ENCODE peak calls at places on chromosomes 4 and X, in four cellular contexts. H is H1, G is K562, B is HepG2. D is an unnamed sample.

GRCh38 chr4:123616970-123617392 is 220.4 kb downstream of the SPRY1 start:
- DNase-seq in H (no peak), G (no peak), B (no peak), D (peak)

GRCh38 chrX:1435241-1435900 is 17.3 kb downstream of the ASMTL start:
- DNase-seq in H (no peak), G (no peak), B (no peak), D (no peak)

GRCh38 chrX:88136328-88136727 is 610.7 kb upstream of the CPXCR1 start:
- DNase-seq in H (no peak), G (no peak), B (peak), D (no peak)

GRCh38 chrX:42973321-42973720 is 195.4 kb upstream of the PPP1R2C start:
- DNase-seq in H (no peak), G (no peak), B (no peak), D (no peak)

GRCh38 chr4:83828601-83829000 is 292.7 kb downstream of the GPAT3 start:
- DNase-seq in H (no peak), G (no peak), B (no peak), D (no peak)

GRCh38 chrX:42399632-42400024 is 378.3 kb downstream of the PPP1R2C start:
- DNase-seq in H (no peak), G (no peak), B (no peak), D (no peak)

GRCh38 chrX:43822015-43822414 is 60.2 kb downstream of the MAOB start:
- DNase-seq in H (no peak), G (no peak), B (no peak), D (no peak)

GRCh38 chrX:3815896-3816664 is 102.6 kb upstream of the PRKX start:
- DNase-seq in H (peak), G (peak), B (peak), D (peak)

GRCh38 chr4:78704317-78704716 is 71.8 kb upstream of the BMP2K start:
- DNase-seq in H (no peak), G (no peak), B (no peak), D (no peak)

GRCh38 chr4:42280327-42281095 is 116.8 kb upstream of the SHISA3 start:
- DNase-seq in H (no peak), G (peak), B (no peak), D (peak)

GRCh38 chr4:2066571-2067445 is 7.7 kb downstream of the NAT8L start:
- DNase-seq in H (no peak), G (no peak), B (no peak), D (no peak)

GRCh38 chr4:185560316-185560715 is 25.0 kb upstream of the PDLIM3 start:
- DNase-seq in H (no peak), G (no peak), B (no peak), D (no peak)

GRCh38 chr4:69957209-69957608 is 8.3 kb downstream of the CSN2 start:
- DNase-seq in H (no peak), G (no peak), B (no peak), D (no peak)

GRCh38 chrX:44927398-44927797 is 54.4 kb downstream of the KDM6A start:
- DNase-seq in H (no peak), G (no peak), B (peak), D (no peak)

GRCh38 chrX:20712811-20713210 is 446.1 kb upstream of the RPS6KA3 start:
- DNase-seq in H (no peak), G (no peak), B (no peak), D (no peak)

DNA sequence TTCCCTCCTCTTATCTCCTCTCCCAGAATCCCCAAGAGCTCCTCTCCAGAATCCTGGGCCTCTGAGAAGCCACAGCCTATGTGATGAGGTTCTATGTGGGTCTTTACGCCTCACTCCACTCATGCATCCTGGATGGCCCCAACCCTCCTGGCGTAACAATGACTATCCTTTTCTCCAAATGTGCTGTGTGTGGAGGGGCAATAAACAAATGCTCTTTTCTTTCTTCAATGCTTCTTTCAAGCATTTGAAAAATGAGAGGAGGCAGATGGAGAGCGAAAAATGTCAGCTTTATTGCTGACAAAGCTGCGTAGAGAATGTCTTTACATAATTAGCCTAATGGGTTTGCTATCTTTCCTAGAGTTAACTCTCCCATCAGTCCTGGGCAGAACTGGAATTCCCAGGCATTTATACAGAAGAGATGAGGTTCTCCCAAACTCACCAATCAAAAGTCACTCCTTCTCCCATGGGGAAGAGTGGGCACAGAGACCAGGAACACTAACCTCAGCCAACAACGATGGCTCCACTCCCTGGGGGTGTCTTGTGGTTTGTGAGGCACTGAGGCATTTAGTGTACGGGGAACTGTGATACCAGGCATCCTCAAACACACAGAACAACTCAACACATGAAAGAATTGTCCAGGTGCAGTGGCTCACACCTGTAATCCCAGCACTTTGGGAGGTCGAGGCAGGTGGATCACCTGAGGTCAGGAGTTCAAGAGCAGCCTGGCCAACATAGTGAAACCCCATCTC is 118.9 kb upstream of the SLC34A2 start:
- DNase-seq in H (no peak), G (no peak), B (no peak), D (no peak)
- TF ChIP-seq JUN in H (no peak), G (no peak), B (no peak), D (no peak)

GRCh38 chr4:17152941-17153340 is 254.5 kb upstream of the LDB2 start:
- DNase-seq in H (no peak), G (no peak), B (no peak), D (no peak)

GRCh38 chr4:17153572-17153971 is 255.1 kb upstream of the LDB2 start:
- DNase-seq in H (no peak), G (no peak), B (no peak), D (no peak)

GRCh38 chr4:17155486-17155885 is 257.0 kb upstream of the LDB2 start:
- DNase-seq in H (no peak), G (no peak), B (no peak), D (no peak)
- TF ChIP-seq CTCF in H (no peak), G (no peak), B (no peak), D (no peak)

GRCh38 chr4:109434793-109435080 is 1.1 kb downstream of the SEC24B start:
- DNase-seq in H (no peak), G (no peak), B (no peak), D (no peak)
- H2AFZ ChIP-seq in H (no peak), G (no peak), B (no peak), D (no peak)

DNA sequence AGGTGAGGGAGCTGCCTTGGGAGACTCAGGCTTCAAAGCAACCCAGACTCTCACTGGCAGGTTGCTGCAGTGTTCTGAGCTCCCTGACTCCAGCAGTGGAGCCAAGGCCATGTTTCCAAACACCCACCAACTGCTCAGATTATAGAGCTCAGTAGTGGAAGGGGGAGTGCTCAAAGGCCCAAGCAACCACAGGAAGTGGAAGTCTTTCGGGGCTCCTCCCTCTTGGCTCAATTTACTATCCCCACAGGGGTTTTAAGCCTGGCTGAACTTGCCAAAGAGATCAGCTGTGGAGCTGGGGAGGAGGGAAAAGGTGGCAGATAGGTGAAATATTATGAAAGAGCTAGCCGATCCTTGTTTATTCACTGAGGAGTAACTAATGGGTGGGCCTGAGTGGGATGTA is 82.5 kb downstream of the HPRT1 start:
- DNase-seq in H (no peak), G (peak), B (no peak), D (no peak)
- TF ChIP-seq JUN in H (no peak), G (no peak), B (no peak), D (no peak)

DNA sequence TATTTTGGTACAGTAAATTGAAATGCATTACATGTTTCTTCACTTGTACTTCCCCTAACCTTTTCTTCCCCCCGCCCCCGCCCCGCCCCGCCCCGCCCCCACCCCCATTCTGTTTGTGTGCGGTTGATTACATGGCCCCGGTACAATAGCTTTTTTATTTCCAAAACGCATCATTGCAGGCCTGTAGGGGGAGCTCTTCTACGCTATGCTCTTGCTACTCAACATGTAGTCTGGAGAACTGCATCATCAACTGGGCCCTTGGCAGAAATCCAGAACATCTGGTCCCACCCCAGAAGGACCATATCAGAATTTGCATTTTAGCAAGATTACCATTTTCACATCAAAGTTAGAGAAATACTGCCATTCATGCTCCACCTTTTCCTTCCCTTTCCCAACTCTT is 333.3 kb upstream of the DDX53 start:
- DNase-seq in H (peak), G (peak), B (peak), D (peak)
- TF ChIP-seq CTCF in H (peak), G (peak), B (peak), D (peak)